ENCODE peak calls at places on chromosomes 6 and 20, in four cellular contexts. One of them, this sample, is unnamed.

GRCh38 chr20:40956503-40956902 is 72.1 kb upstream of the TOP1 start:
- DNase-seq in AG04450: no peak
- DNase-seq in thoracic aorta: no peak
- DNase-seq in PC-3: no peak
- DNase-seq in this sample: no peak

GRCh38 chr6:36933102-36933501 is 21.4 kb upstream of the PI16 start:
- DNase-seq in AG04450: no peak
- DNase-seq in thoracic aorta: no peak
- DNase-seq in PC-3: peak
- DNase-seq in this sample: no peak

GRCh38 chr6:123931928-123932327 is 128.3 kb downstream of the NKAIN2 start:
- DNase-seq in PC-3: no peak
- DNase-seq in thoracic aorta: no peak
- DNase-seq in AG04450: no peak
- DNase-seq in this sample: no peak

GRCh38 chr20:10963717-10964266 is 290.0 kb upstream of the JAG1 start:
- DNase-seq in AG04450: no peak
- DNase-seq in PC-3: no peak
- DNase-seq in thoracic aorta: no peak
- DNase-seq in this sample: no peak

GRCh38 chr6:38566295-38566694 is 73.4 kb downstream of the BTBD9 start:
- DNase-seq in AG04450: no peak
- DNase-seq in thoracic aorta: no peak
- DNase-seq in PC-3: peak
- DNase-seq in this sample: no peak

GRCh38 chr6:133571681-133572080 is 317.2 kb upstream of the TCF21 start:
- DNase-seq in thoracic aorta: no peak
- DNase-seq in PC-3: no peak
- DNase-seq in AG04450: no peak
- DNase-seq in this sample: no peak

GRCh38 chr6:18387061-18387721 is at the start of gene RNF144B:
- DNase-seq in PC-3: peak
- DNase-seq in AG04450: no peak
- DNase-seq in thoracic aorta: peak
- DNase-seq in this sample: no peak

GRCh38 chr20:51393566-51393965 is 149.0 kb downstream of the NFATC2 start:
- DNase-seq in PC-3: no peak
- DNase-seq in AG04450: no peak
- DNase-seq in thoracic aorta: no peak
- DNase-seq in this sample: no peak

GRCh38 chr6:48061630-48062029 is 49.4 kb downstream of the PTCHD4 start:
- DNase-seq in PC-3: peak
- DNase-seq in AG04450: no peak
- DNase-seq in thoracic aorta: no peak
- DNase-seq in this sample: no peak

GRCh38 chr6:168648730-168649129 is 207.7 kb downstream of the SMOC2 start:
- DNase-seq in AG04450: no peak
- DNase-seq in thoracic aorta: no peak
- DNase-seq in PC-3: no peak
- DNase-seq in this sample: no peak

GRCh38 chr20:51487525-51488279 is 54.8 kb downstream of the NFATC2 start:
- DNase-seq in AG04450: peak
- DNase-seq in PC-3: peak
- DNase-seq in thoracic aorta: no peak
- DNase-seq in this sample: no peak

GRCh38 chr6:54856137-54856536 is 9.6 kb downstream of the FAM83B start:
- DNase-seq in PC-3: no peak
- DNase-seq in AG04450: no peak
- DNase-seq in thoracic aorta: no peak
- DNase-seq in this sample: no peak

GRCh38 chr6:144262470-144263369 is 22.4 kb upstream of the UTRN start:
- DNase-seq in AG04450: no peak
- DNase-seq in PC-3: peak
- DNase-seq in thoracic aorta: no peak
- DNase-seq in this sample: no peak

GRCh38 chr20:37194616-37195015 is 15.3 kb upstream of the MROH8 start:
- DNase-seq in AG04450: no peak
- DNase-seq in thoracic aorta: no peak
- DNase-seq in PC-3: no peak
- DNase-seq in this sample: no peak

GRCh38 chr20:63950701-63951397 is 5.4 kb downstream of the UCKL1 start:
- DNase-seq in AG04450: no peak
- DNase-seq in thoracic aorta: no peak
- DNase-seq in PC-3: no peak
- DNase-seq in this sample: no peak

GRCh38 chr6:78746457-78746856 is 120.9 kb upstream of the IRAK1BP1 start:
- DNase-seq in AG04450: peak
- DNase-seq in thoracic aorta: no peak
- DNase-seq in PC-3: no peak
- DNase-seq in this sample: peak

GRCh38 chr6:98529364-98529763 is 305.0 kb upstream of the POU3F2 start:
- DNase-seq in PC-3: no peak
- DNase-seq in thoracic aorta: no peak
- DNase-seq in AG04450: no peak
- DNase-seq in this sample: no peak

GRCh38 chr6:14924126-14925024 is 321.5 kb upstream of the JARID2 start:
- DNase-seq in thoracic aorta: no peak
- DNase-seq in PC-3: no peak
- DNase-seq in AG04450: peak
- DNase-seq in this sample: no peak

GRCh38 chr6:134249412-134249758 is 68.5 kb downstream of the SGK1 start:
- DNase-seq in PC-3: no peak
- DNase-seq in AG04450: no peak
- DNase-seq in thoracic aorta: no peak
- DNase-seq in this sample: no peak

GRCh38 chr6:157935786-157936185 is 45.9 kb upstream of the SYNJ2 start:
- DNase-seq in PC-3: no peak
- DNase-seq in AG04450: no peak
- DNase-seq in thoracic aorta: no peak
- DNase-seq in this sample: no peak

GRCh38 chr6:46274502-46274901 is 103.7 kb upstream of the ENPP5 start:
- DNase-seq in thoracic aorta: no peak
- DNase-seq in PC-3: no peak
- DNase-seq in AG04450: no peak
- DNase-seq in this sample: no peak

GRCh38 chr6:36130672-36131516 is 581 bp downstream of the MAPK13 start:
- DNase-seq in AG04450: no peak
- DNase-seq in thoracic aorta: no peak
- DNase-seq in PC-3: peak
- DNase-seq in this sample: no peak

GRCh38 chr20:56222201-56222600 is 26.3 kb upstream of the MC3R start:
- DNase-seq in PC-3: peak
- DNase-seq in AG04450: no peak
- DNase-seq in thoracic aorta: no peak
- DNase-seq in this sample: no peak

GRCh38 chr6:69791065-69791471 is 5.7 kb downstream of the LMBRD1 start:
- DNase-seq in PC-3: no peak
- DNase-seq in AG04450: no peak
- DNase-seq in thoracic aorta: no peak
- DNase-seq in this sample: no peak

GRCh38 chr20:63830821-63831593 is at the start of gene ZBTB46:
- DNase-seq in AG04450: no peak
- DNase-seq in thoracic aorta: no peak
- DNase-seq in PC-3: peak
- DNase-seq in this sample: no peak

GRCh38 chr6:14290448-14291388 is 173.1 kb downstream of the CD83 start:
- DNase-seq in thoracic aorta: no peak
- DNase-seq in PC-3: no peak
- DNase-seq in AG04450: no peak
- DNase-seq in this sample: no peak

GRCh38 chr20:1287306-1287705 is 21.2 kb downstream of the SNPH start:
- DNase-seq in AG04450: no peak
- DNase-seq in PC-3: no peak
- DNase-seq in thoracic aorta: no peak
- DNase-seq in this sample: no peak

GRCh38 chr6:147260091-147260490 is 55.9 kb downstream of the STXBP5 start:
- DNase-seq in thoracic aorta: no peak
- DNase-seq in AG04450: no peak
- DNase-seq in PC-3: no peak
- DNase-seq in this sample: no peak

GRCh38 chr6:42819803-42820508 is 38.1 kb downstream of the BICRAL start:
- DNase-seq in thoracic aorta: no peak
- DNase-seq in AG04450: no peak
- DNase-seq in PC-3: no peak
- DNase-seq in this sample: no peak

GRCh38 chr6:170057034-170057734 is 233.7 kb downstream of the DLL1 start:
- DNase-seq in PC-3: no peak
- DNase-seq in thoracic aorta: no peak
- DNase-seq in AG04450: no peak
- DNase-seq in this sample: no peak

GRCh38 chr20:1899169-1899525 is 3.9 kb downstream of the SIRPA start:
- DNase-seq in thoracic aorta: no peak
- DNase-seq in PC-3: no peak
- DNase-seq in AG04450: no peak
- DNase-seq in this sample: no peak

GRCh38 chr6:79713701-79714322 is 82.7 kb downstream of the SH3BGRL2 start:
- DNase-seq in thoracic aorta: no peak
- DNase-seq in PC-3: peak
- DNase-seq in AG04450: no peak
- DNase-seq in this sample: no peak

GRCh38 chr6:71965404-71965803 is 79.1 kb downstream of the RIMS1 start:
- DNase-seq in thoracic aorta: no peak
- DNase-seq in AG04450: no peak
- DNase-seq in PC-3: no peak
- DNase-seq in this sample: no peak

GRCh38 chr6:64293298-64293697 is 657.7 kb downstream of the PHF3 start:
- DNase-seq in thoracic aorta: no peak
- DNase-seq in PC-3: peak
- DNase-seq in AG04450: no peak
- DNase-seq in this sample: no peak

GRCh38 chr6:3451498-3451897 is 5.4 kb downstream of the SLC22A23 start:
- DNase-seq in AG04450: no peak
- DNase-seq in PC-3: no peak
- DNase-seq in thoracic aorta: no peak
- DNase-seq in this sample: no peak

GRCh38 chr20:24838551-24839530 is 110.2 kb upstream of the CST7 start:
- DNase-seq in AG04450: no peak
- DNase-seq in PC-3: no peak
- DNase-seq in thoracic aorta: no peak
- DNase-seq in this sample: peak

GRCh38 chr20:24843443-24843715 is 105.7 kb upstream of the CST7 start:
- DNase-seq in thoracic aorta: no peak
- DNase-seq in AG04450: no peak
- DNase-seq in PC-3: no peak
- DNase-seq in this sample: no peak

GRCh38 chr20:24837721-24838456 is 111.2 kb upstream of the CST7 start:
- DNase-seq in AG04450: peak
- DNase-seq in PC-3: no peak
- DNase-seq in thoracic aorta: no peak
- DNase-seq in this sample: peak

GRCh38 chr20:24840121-24840713 is 108.9 kb upstream of the CST7 start:
- DNase-seq in AG04450: no peak
- DNase-seq in thoracic aorta: no peak
- DNase-seq in PC-3: no peak
- DNase-seq in this sample: peak

DNA sequence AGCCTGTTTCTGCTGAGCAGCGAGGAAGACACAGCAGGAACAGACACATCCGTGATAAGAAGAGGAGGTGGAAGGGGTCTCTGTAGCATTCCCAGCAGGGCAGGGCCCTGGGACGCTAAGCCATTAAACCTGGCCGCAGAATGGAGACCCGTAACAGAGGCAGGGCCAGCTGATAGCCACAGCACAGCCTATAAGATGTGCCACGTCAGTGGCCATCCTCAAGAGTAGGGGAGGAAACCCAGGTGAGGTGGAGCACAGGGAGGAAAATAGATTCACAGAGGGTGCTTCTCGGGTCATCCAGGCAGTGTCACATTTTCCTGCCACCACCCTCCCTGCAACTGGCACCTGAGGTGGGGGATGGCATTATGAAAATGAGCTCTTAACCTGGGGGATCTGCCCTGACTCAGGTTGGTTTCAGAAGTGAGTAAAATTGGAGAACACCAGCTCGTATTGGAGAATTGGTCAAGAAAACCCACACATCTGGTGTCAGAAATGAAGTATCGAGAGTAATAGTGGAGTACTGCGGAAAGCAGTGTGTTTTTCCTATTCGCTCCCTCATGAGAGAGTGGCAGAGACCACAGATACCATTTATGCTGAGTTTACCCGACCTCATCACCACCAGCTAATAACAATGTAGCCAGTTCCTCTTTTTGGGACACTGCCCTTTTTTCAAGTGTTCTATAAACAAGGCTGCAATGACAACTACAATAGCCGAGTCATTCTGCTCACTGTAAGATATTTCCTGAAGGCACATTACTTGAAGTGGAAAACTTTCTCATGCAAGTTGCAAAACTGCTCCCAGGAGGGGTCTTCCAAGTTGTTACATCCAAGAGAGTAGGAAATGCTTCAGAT is 106.3 kb upstream of the CST7 start:
- DNase-seq in AG04450: no peak
- DNase-seq in PC-3: no peak
- DNase-seq in thoracic aorta: no peak
- DNase-seq in this sample: no peak
- H3K4me3 ChIP-seq in AG04450: no peak
- H3K4me3 ChIP-seq in PC-3: no peak
- H3K4me3 ChIP-seq in thoracic aorta: no peak
- H3K4me3 ChIP-seq in this sample: no peak

GRCh38 chr20:42134265-42135098 is 516.3 kb upstream of the CHD6 start:
- DNase-seq in PC-3: no peak
- DNase-seq in thoracic aorta: no peak
- DNase-seq in AG04450: no peak
- DNase-seq in this sample: no peak
- TF ChIP-seq CTCF in PC-3: no peak
- TF ChIP-seq CTCF in thoracic aorta: no peak
- TF ChIP-seq CTCF in AG04450: no peak
- TF ChIP-seq CTCF in this sample: no peak

GRCh38 chr6:84415068-84415467 is 187.6 kb upstream of the CEP162 start:
- DNase-seq in AG04450: no peak
- DNase-seq in thoracic aorta: no peak
- DNase-seq in PC-3: no peak
- DNase-seq in this sample: no peak
- H3K4me3 ChIP-seq in AG04450: no peak
- H3K4me3 ChIP-seq in thoracic aorta: no peak
- H3K4me3 ChIP-seq in PC-3: no peak
- H3K4me3 ChIP-seq in this sample: no peak

DNA sequence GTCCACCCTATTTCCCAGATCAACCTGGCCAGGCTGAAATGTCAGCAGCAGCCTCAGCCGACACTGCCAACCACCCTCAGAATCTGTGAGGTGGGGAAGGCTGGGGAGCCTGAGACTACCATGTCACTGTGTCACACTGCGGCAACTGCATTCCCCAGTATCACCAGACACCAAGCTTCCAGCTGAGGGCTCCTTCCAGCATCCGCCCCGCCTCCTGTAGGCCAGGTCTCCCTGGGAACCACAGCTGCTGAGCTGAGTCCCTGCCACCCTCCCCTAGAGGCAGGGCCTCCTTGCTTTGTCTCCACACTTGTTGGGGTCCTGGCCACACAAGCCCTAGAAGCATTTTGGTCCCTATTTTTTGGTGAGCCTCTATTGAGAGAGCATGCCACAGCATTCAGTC is 115.7 kb downstream of the UNC5CL start:
- DNase-seq in thoracic aorta: no peak
- DNase-seq in AG04450: no peak
- DNase-seq in PC-3: no peak
- DNase-seq in this sample: no peak
- TF ChIP-seq CTCF in thoracic aorta: no peak
- TF ChIP-seq CTCF in AG04450: no peak
- TF ChIP-seq CTCF in PC-3: no peak
- TF ChIP-seq CTCF in this sample: no peak

This sample was measured in AG04449.